ENCODE peak calls at places on chromosomes 3 and 15, in eight cellular contexts. W, Z, Y, A, L, R, X and T are unnamed samples.

GRCh38 chr3:7800006-7800780 is 701.4 kb upstream of the LMCD1 start:
- DNase-seq in W (no peak), Z (no peak), A (no peak), Y (no peak), L (no peak), X (no peak), R (no peak), T (no peak)

GRCh38 chr15:43514241-43515057 is 3.0 kb upstream of the MAP1A start:
- DNase-seq in R (peak; percentile 74), X (peak; percentile 76), Z (peak; percentile 18), L (no peak), W (peak; percentile 44), Y (peak; percentile 73), A (peak; percentile 46), T (peak; percentile 44)

GRCh38 chr15:43294091-43294706 is 27.5 kb upstream of the TGM5 start:
- DNase-seq in R (no peak), X (no peak), A (no peak), W (no peak), L (no peak), Y (no peak), Z (no peak), T (no peak)

GRCh38 chr15:73956276-73957086 is 30.2 kb downstream of the LOXL1 start:
- DNase-seq in A (no peak), Z (no peak), L (peak; percentile 94), Y (no peak), W (no peak), X (no peak), R (no peak), T (no peak)

GRCh38 chr3:127132876-127133275 is 60.1 kb upstream of the PRR23E start:
- DNase-seq in Y (no peak), R (no peak), Z (no peak), L (no peak), W (no peak), A (no peak), X (no peak), T (no peak)

GRCh38 chr15:48374472-48374871 is 43.2 kb downstream of the DUT start:
- DNase-seq in X (no peak), Y (no peak), W (no peak), Z (no peak), L (no peak), R (no peak), A (no peak), T (no peak)

GRCh38 chr15:52094811-52095584 is 17.6 kb downstream of the BCL2L10 start:
- DNase-seq in Z (no peak), R (no peak), L (no peak), W (no peak), A (no peak), Y (no peak), X (no peak), T (no peak)

GRCh38 chr3:174206607-174207192 is 652.4 kb upstream of the NAALADL2 start:
- DNase-seq in Y (no peak), W (no peak), Z (no peak), L (no peak), X (peak; percentile 5), R (no peak), A (no peak), T (no peak)

GRCh38 chr3:113277886-113278598 is 66.7 kb downstream of the BOC start:
- DNase-seq in Z (no peak), X (peak; percentile 58), L (no peak), Y (no peak), W (no peak), R (no peak), A (no peak), T (no peak)

GRCh38 chr3:125322166-125322565 is 53.0 kb downstream of the ZNF148 start:
- DNase-seq in Y (no peak), R (no peak), A (no peak), W (no peak), L (no peak), Z (no peak), X (no peak), T (no peak)

GRCh38 chr3:115651599-115651998 is 28.3 kb downstream of the GAP43 start:
- DNase-seq in Y (no peak), Z (no peak), W (no peak), R (no peak), A (no peak), L (no peak), X (no peak), T (no peak)

GRCh38 chr3:115648559-115648958 is 25.2 kb downstream of the GAP43 start:
- DNase-seq in R (no peak), A (no peak), W (no peak), Y (no peak), L (no peak), Z (no peak), X (no peak), T (no peak)

GRCh38 chr3:115651089-115651488 is 27.8 kb downstream of the GAP43 start:
- DNase-seq in X (no peak), W (no peak), R (no peak), Y (no peak), L (no peak), A (no peak), Z (no peak), T (no peak)

GRCh38 chr3:115655761-115656282 is 32.5 kb downstream of the GAP43 start:
- DNase-seq in Z (no peak), Y (no peak), W (no peak), L (no peak), X (no peak), R (no peak), A (no peak), T (no peak)

GRCh38 chr3:115652738-115653137 is 29.4 kb downstream of the GAP43 start:
- DNase-seq in L (no peak), A (no peak), X (no peak), Z (no peak), W (no peak), R (no peak), Y (no peak), T (no peak)
- H3K36me3 ChIP-seq in L (no peaks in the 10 kb centered on the region), A (no peaks in the 10 kb centered on the region), X (no peaks in the 10 kb centered on the region), Z (no peaks in the 10 kb centered on the region), W (no peaks in the 10 kb centered on the region), R (no peaks in the 10 kb centered on the region), Y (no peaks in the 10 kb centered on the region), T (no peaks in the 10 kb centered on the region)

GRCh38 chr3:30006111-30006510 is 600.3 kb upstream of the TGFBR2 start:
- DNase-seq in Y (no peak), X (no peak), W (no peak), Z (no peak), L (no peak), R (no peak), A (no peak), T (no peak)
- H3K36me3 ChIP-seq in Y (no peaks in the 10 kb centered on the region), X (no peaks in the 10 kb centered on the region), W (no peaks in the 10 kb centered on the region), Z (no peaks in the 10 kb centered on the region), L (no peaks in the 10 kb centered on the region), R (no peaks in the 10 kb centered on the region), A (no peaks in the 10 kb centered on the region), T (no peaks in the 10 kb centered on the region)

GRCh38 chr3:4665197-4665596 is 172.0 kb downstream of the ITPR1 start:
- DNase-seq in R (no peak), Y (no peak), L (no peak), Z (no peak), W (no peak), A (no peak), X (no peak), T (no peak)

GRCh38 chr3:4664412-4664811 is 171.3 kb downstream of the ITPR1 start:
- DNase-seq in W (no peak), Z (no peak), R (no peak), A (no peak), Y (no peak), X (no peak), L (no peak), T (no peak)

GRCh38 chr3:4656059-4656458 is 162.9 kb downstream of the ITPR1 start:
- DNase-seq in W (peak; percentile 41), L (peak; percentile 38), A (no peak), R (peak; percentile 45), X (peak; percentile 86), Z (no peak), Y (peak; percentile 70), T (peak; percentile 67)

GRCh38 chr3:4656646-4657318 is 163.6 kb downstream of the ITPR1 start:
- DNase-seq in A (no peak), Y (no peak), L (no peak), X (no peak), W (no peak), R (no peak), Z (no peak), T (no peak)

GRCh38 chr3:4660936-4661335 is 167.8 kb downstream of the ITPR1 start:
- DNase-seq in R (no peak), W (no peak), A (no peak), L (no peak), X (no peak), Y (no peak), Z (no peak), T (no peak)
- H3K36me3 ChIP-seq in R (peaks cover 25% of the 10 kb centered on the region), W (no peaks in the 10 kb centered on the region), A (peaks cover 34% of the 10 kb centered on the region), L (no peaks in the 10 kb centered on the region), X (no peaks in the 10 kb centered on the region), Y (peaks cover 34% of the 10 kb centered on the region), Z (no peaks in the 10 kb centered on the region), T (peaks cover 54% of the 10 kb centered on the region)

DNA sequence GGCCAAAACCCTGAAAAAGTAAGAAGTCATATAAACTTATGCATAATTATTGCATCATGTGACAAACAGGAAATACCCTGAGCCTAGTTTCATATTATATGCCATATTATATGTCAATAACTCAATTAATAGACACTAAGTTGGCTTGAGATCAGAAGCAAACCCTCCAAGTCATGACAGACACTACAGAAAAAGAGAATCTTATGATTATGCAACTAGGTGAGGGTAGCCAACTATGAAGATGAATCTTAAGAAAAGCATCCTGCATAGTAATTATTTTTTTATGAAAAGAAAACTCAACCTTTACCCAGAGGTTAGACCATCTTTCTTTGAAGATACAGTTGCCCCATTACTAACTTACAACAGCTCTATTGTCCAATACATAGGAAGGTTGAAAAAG is 192.4 kb upstream of the VEPH1 start:
- DNase-seq in R (no peak), W (no peak), X (no peak), A (no peak), Y (no peak), L (no peak), Z (no peak), T (no peak)
- H3K36me3 ChIP-seq in R (no peaks in the 10 kb centered on the region), W (no peaks in the 10 kb centered on the region), X (no peaks in the 10 kb centered on the region), A (no peaks in the 10 kb centered on the region), Y (no peaks in the 10 kb centered on the region), L (no peaks in the 10 kb centered on the region), Z (no peaks in the 10 kb centered on the region), T (no peaks in the 10 kb centered on the region)

DNA sequence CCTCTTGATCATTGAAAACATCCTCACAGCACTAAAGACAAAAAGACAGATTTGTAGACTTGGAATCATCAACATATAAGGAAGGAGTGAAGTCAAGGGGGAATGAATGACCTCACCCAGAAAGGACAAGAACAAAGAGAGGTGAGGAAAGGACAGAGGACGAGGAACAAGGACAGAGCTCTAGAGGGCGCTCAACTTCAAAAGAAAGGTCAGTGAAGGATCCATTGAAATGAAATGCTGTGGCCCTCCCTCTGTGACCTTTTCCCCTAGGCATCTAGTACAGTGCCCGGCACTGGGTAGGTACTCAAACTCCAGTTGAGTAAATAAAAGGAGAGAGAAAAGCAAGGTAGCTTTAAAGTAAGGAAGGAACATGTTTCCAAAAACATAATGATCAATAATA is 2.6 kb downstream of the ATP8B4 start:
- DNase-seq in A (no peak), X (peak; percentile 88), L (no peak), W (no peak), Z (peak; percentile 41), R (no peak), Y (no peak), T (no peak)
- H3K36me3 ChIP-seq in A (no peaks in the 10 kb centered on the region), X (no peaks in the 10 kb centered on the region), L (no peaks in the 10 kb centered on the region), W (no peaks in the 10 kb centered on the region), Z (no peaks in the 10 kb centered on the region), R (no peaks in the 10 kb centered on the region), Y (no peaks in the 10 kb centered on the region), T (no peaks in the 10 kb centered on the region)